ENCODE peak calls at places on chromosomes 13 and 19, in seven cellular contexts. One of them, this sample, is unnamed.

GRCh38 chr13:79434578-79434977 is 28.5 kb upstream of the RBM26 start:
- DNase-seq in cardiac fibroblast: peak; percentile 46
- DNase-seq in AG10803: no peak
- DNase-seq in CD4-positive, alpha-beta memory T cell: no peak
- DNase-seq in tibial nerve: no peak
- DNase-seq in lung: no peak
- DNase-seq in AG04450: no peak
- DNase-seq in this sample: no peak

GRCh38 chr19:15779756-15780476 is 7.5 kb upstream of the OR10H5 start:
- DNase-seq in CD4-positive, alpha-beta memory T cell: no peak
- DNase-seq in cardiac fibroblast: peak; percentile 3
- DNase-seq in AG10803: peak; percentile 21
- DNase-seq in AG04450: no peak
- DNase-seq in tibial nerve: peak; percentile 65
- DNase-seq in lung: peak; percentile 46
- DNase-seq in this sample: no peak

GRCh38 chr13:36344886-36345437 is 1.2 kb downstream of the SPART start:
- DNase-seq in tibial nerve: no peak
- DNase-seq in AG04450: no peak
- DNase-seq in cardiac fibroblast: peak; percentile 35
- DNase-seq in CD4-positive, alpha-beta memory T cell: peak; percentile 67
- DNase-seq in lung: no peak
- DNase-seq in AG10803: no peak
- DNase-seq in this sample: no peak

GRCh38 chr13:52010890-52011689 is at the start of gene ATP7B:
- DNase-seq in CD4-positive, alpha-beta memory T cell: peak; percentile 42
- DNase-seq in AG04450: no peak
- DNase-seq in lung: no peak
- DNase-seq in AG10803: no peak
- DNase-seq in cardiac fibroblast: no peak
- DNase-seq in tibial nerve: no peak
- DNase-seq in this sample: no peak

GRCh38 chr19:55642153-55643002 is 1.1 kb upstream of the ZNF581 start:
- DNase-seq in lung: no peak
- DNase-seq in AG10803: no peak
- DNase-seq in cardiac fibroblast: peak; percentile 36
- DNase-seq in tibial nerve: no peak
- DNase-seq in CD4-positive, alpha-beta memory T cell: no peak
- DNase-seq in AG04450: no peak
- DNase-seq in this sample: no peak

GRCh38 chr13:80132741-80133601 is 208.0 kb downstream of the SPRY2 start:
- DNase-seq in AG04450: no peak
- DNase-seq in AG10803: peak; percentile 38
- DNase-seq in CD4-positive, alpha-beta memory T cell: no peak
- DNase-seq in cardiac fibroblast: peak; percentile 59
- DNase-seq in tibial nerve: peak; percentile 44
- DNase-seq in lung: peak; percentile 72
- DNase-seq in this sample: no peak

GRCh38 chr13:74570834-74571233 is 436.6 kb upstream of the KLF12 start:
- DNase-seq in AG04450: peak; percentile 10
- DNase-seq in lung: no peak
- DNase-seq in CD4-positive, alpha-beta memory T cell: no peak
- DNase-seq in tibial nerve: no peak
- DNase-seq in cardiac fibroblast: peak; percentile 66
- DNase-seq in AG10803: peak; percentile 58
- DNase-seq in this sample: no peak

GRCh38 chr13:95267662-95268369 is 33.4 kb downstream of the ABCC4 start:
- DNase-seq in AG10803: peak; percentile 87
- DNase-seq in AG04450: peak; percentile 94
- DNase-seq in lung: no peak
- DNase-seq in tibial nerve: no peak
- DNase-seq in cardiac fibroblast: peak; percentile 76
- DNase-seq in CD4-positive, alpha-beta memory T cell: no peak
- DNase-seq in this sample: peak; percentile 71

GRCh38 chr13:24651718-24652345 is 28.4 kb upstream of the ATP12A start:
- DNase-seq in AG10803: no peak
- DNase-seq in AG04450: no peak
- DNase-seq in cardiac fibroblast: no peak
- DNase-seq in CD4-positive, alpha-beta memory T cell: no peak
- DNase-seq in lung: no peak
- DNase-seq in tibial nerve: no peak
- DNase-seq in this sample: no peak

GRCh38 chr13:33053397-33054066 is 37.3 kb downstream of the KL start:
- DNase-seq in lung: no peak
- DNase-seq in tibial nerve: no peak
- DNase-seq in CD4-positive, alpha-beta memory T cell: no peak
- DNase-seq in AG04450: no peak
- DNase-seq in AG10803: peak; percentile 57
- DNase-seq in cardiac fibroblast: no peak
- DNase-seq in this sample: no peak

GRCh38 chr13:33057019-33057785 is 41.0 kb downstream of the KL start:
- DNase-seq in CD4-positive, alpha-beta memory T cell: no peak
- DNase-seq in tibial nerve: peak; percentile 53
- DNase-seq in lung: no peak
- DNase-seq in AG10803: peak; percentile 15
- DNase-seq in cardiac fibroblast: peak; percentile 38
- DNase-seq in AG04450: no peak
- DNase-seq in this sample: no peak

GRCh38 chr13:33052446-33052845 is 36.2 kb downstream of the KL start:
- DNase-seq in tibial nerve: no peak
- DNase-seq in CD4-positive, alpha-beta memory T cell: no peak
- DNase-seq in AG04450: peak; percentile 23
- DNase-seq in cardiac fibroblast: no peak
- DNase-seq in AG10803: peak; percentile 79
- DNase-seq in lung: no peak
- DNase-seq in this sample: peak; percentile 46

GRCh38 chr13:33050161-33050560 is 33.9 kb downstream of the KL start:
- DNase-seq in CD4-positive, alpha-beta memory T cell: no peak
- DNase-seq in AG10803: no peak
- DNase-seq in lung: no peak
- DNase-seq in AG04450: no peak
- DNase-seq in tibial nerve: no peak
- DNase-seq in cardiac fibroblast: no peak
- DNase-seq in this sample: no peak

DNA sequence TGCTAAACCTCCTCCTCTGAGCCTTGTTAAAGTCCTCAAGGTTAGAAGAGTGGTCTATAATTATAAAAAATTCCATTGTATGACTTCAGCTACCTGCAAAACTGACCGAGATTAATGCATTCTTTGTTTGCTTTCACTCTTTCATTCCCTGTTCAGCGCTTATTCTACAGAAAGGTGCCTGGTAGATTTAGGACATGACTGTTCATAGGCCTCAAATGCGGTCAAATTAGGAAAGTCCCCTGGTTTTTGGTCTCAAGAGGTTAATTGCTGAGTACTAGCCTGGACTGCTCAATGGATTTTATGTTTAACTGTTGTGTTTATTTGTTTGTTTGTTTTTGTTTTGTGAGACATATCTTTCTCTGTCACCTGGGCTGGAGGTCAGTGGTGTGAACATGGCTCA is 35.4 kb downstream of the KL start:
- DNase-seq in AG04450: no peak
- DNase-seq in cardiac fibroblast: no peak
- DNase-seq in AG10803: no peak
- DNase-seq in tibial nerve: no peak
- DNase-seq in CD4-positive, alpha-beta memory T cell: no peak
- DNase-seq in lung: no peak
- DNase-seq in this sample: no peak
- H3K4me3 ChIP-seq in AG04450: no peak overlapping the region
- H3K4me3 ChIP-seq in cardiac fibroblast: no peak overlapping the region
- H3K4me3 ChIP-seq in AG10803: no peak overlapping the region
- H3K4me3 ChIP-seq in tibial nerve: no peak overlapping the region
- H3K4me3 ChIP-seq in CD4-positive, alpha-beta memory T cell: no peak overlapping the region
- H3K4me3 ChIP-seq in lung: no peak overlapping the region
- H3K4me3 ChIP-seq in this sample: no peak overlapping the region

DNA sequence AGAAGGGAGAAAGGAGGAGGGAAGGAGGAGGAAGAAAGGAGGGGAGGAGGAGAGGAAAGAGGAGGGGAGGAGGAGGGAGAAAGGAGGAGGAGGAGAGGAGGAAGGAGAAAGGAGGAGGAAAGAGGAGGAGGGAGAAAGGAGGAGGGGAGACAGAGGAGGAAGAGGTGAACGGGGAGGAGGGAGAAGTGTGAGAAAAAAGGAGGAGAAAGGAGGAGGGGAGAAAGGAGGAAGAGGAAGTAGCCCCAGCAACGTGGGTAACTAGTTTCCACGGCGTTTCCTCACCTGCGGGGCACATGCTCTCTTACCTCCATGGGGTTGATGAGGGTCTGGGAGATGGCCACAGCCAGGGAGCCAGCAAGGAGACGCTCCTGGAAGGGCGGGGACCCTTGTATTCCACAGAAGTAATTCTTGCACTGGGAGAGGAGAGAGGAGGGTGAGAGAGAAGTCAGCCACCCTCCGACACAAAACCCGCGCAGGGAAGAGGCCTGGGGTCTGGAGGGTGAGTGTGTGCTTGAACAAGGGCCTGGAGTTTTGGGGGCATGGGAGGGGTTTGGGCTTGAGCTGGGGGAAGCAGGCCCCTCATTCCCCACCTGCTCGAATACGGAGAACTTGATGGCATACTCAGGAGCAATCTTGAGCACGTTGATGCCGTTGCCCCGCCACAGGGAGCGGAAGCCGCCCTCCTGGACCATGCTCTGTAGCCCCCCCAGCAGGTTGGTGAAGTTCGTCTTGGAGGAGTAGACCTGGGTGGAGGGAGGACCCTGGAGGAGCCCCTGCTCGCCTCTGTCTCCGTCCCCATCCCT is 3.9 kb downstream of the SLC25A41 start:
- DNase-seq in AG04450: no peak
- DNase-seq in CD4-positive, alpha-beta memory T cell: no peak
- DNase-seq in tibial nerve: no peak
- DNase-seq in AG10803: no peak
- DNase-seq in cardiac fibroblast: no peak
- DNase-seq in lung: no peak
- DNase-seq in this sample: no peak
- H3K4me3 ChIP-seq in AG04450: no peak overlapping the region
- H3K4me3 ChIP-seq in CD4-positive, alpha-beta memory T cell: no peak overlapping the region
- H3K4me3 ChIP-seq in tibial nerve: no peak overlapping the region
- H3K4me3 ChIP-seq in AG10803: no peak overlapping the region
- H3K4me3 ChIP-seq in cardiac fibroblast: no peak overlapping the region
- H3K4me3 ChIP-seq in lung: no peak overlapping the region
- H3K4me3 ChIP-seq in this sample: no peak overlapping the region

DNA sequence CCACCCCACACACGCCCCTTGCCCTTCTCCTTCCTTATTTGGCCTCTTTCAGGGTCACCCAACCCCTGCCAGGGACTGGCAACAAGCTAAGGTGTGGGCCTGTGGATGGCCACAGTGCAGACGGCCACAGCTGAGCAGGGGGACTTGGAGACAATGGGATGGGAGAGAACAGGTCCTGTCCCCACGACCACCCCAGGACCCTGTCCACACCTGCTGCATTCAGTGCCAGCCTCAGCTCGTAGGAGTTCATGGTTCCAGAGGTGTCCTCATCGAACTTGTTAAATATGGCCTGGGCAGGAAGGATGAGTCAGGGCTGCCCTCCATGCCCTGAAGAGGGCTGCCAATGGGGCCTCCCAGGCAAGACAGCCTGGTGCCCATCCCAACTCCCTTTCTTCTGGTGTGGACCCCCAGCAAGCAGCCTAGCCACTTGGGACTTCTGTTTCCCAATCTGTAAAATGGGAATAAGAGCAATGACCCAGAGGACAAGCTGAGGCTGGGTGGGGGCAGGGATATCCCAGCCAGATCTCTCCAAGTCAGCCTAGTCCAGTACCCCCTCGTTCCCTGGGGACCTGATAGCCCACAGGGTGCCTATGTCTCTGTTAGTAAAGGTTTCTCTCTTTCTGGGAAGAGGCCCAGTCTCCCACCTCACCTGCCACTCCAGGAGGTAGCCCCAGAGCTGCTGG is 10.6 kb downstream of the CAPN12 start:
- DNase-seq in lung: no peak
- DNase-seq in tibial nerve: no peak
- DNase-seq in AG04450: no peak
- DNase-seq in CD4-positive, alpha-beta memory T cell: no peak
- DNase-seq in AG10803: peak; percentile 28
- DNase-seq in cardiac fibroblast: no peak
- DNase-seq in this sample: no peak
- H3K4me3 ChIP-seq in lung: no peak overlapping the region
- H3K4me3 ChIP-seq in tibial nerve: no peak overlapping the region
- H3K4me3 ChIP-seq in AG04450: no peak overlapping the region
- H3K4me3 ChIP-seq in CD4-positive, alpha-beta memory T cell: no peak overlapping the region
- H3K4me3 ChIP-seq in AG10803: no peak overlapping the region
- H3K4me3 ChIP-seq in cardiac fibroblast: no peak overlapping the region
- H3K4me3 ChIP-seq in this sample: no peak overlapping the region

GRCh38 chr13:100148422-100148821 is 59.5 kb downstream of the PCCA start:
- DNase-seq in cardiac fibroblast: no peak
- DNase-seq in lung: no peak
- DNase-seq in CD4-positive, alpha-beta memory T cell: no peak
- DNase-seq in AG04450: no peak
- DNase-seq in AG10803: no peak
- DNase-seq in tibial nerve: no peak
- DNase-seq in this sample: no peak
- H3K4me3 ChIP-seq in cardiac fibroblast: no peak overlapping the region
- H3K4me3 ChIP-seq in lung: no peak overlapping the region
- H3K4me3 ChIP-seq in CD4-positive, alpha-beta memory T cell: no peak overlapping the region
- H3K4me3 ChIP-seq in AG04450: no peak overlapping the region
- H3K4me3 ChIP-seq in AG10803: no peak overlapping the region
- H3K4me3 ChIP-seq in tibial nerve: no peak overlapping the region
- H3K4me3 ChIP-seq in this sample: no peak overlapping the region

This sample was measured in AG04449.